ENCODE peak calls at places on chromosomes 12 and 14, in seven cellular contexts. M, Z, I, K, N, W and D are unnamed samples.

GRCh38 chr12:67428431-67428830 is 159.3 kb downstream of the CAND1 start:
- DNase-seq in N (no peak), M (no peak), I (no peak), Z (no peak), W (no peak), K (no peak), D (no peak)

GRCh38 chr14:94176808-94177207 is 2.7 kb downstream of the PPP4R4 start:
- DNase-seq in M (no peak), Z (no peak), I (no peak), W (no peak), K (no peak), N (no peak), D (no peak)

GRCh38 chr12:56565510-56566101 is 44.0 kb downstream of the RBMS2 start:
- DNase-seq in I (peak; percentile 60), N (peak; percentile 77), W (peak; percentile 80), K (peak; percentile 88), M (peak; percentile 67), Z (peak; percentile 66), D (peak; percentile 74)

GRCh38 chr12:14239935-14240872 is 125.3 kb upstream of the ATF7IP start:
- DNase-seq in N (no peak), M (peak; percentile 62), Z (no peak), K (no peak), W (no peak), I (peak; percentile 48), D (no peak)

GRCh38 chr12:118633071-118633470 is 256.7 kb downstream of the SUDS3 start:
- DNase-seq in Z (no peak), M (no peak), N (no peak), I (no peak), W (no peak), K (no peak), D (no peak)

GRCh38 chr12:120677765-120678473 is 9.0 kb upstream of the MLEC start:
- DNase-seq in Z (no peak), W (no peak), K (peak; percentile 18), M (no peak), I (peak; percentile 70), N (no peak), D (peak; percentile 55)

GRCh38 chr12:94813314-94813713 is 163.0 kb upstream of the TMCC3 start:
- DNase-seq in W (no peak), K (peak; percentile 12), Z (no peak), M (no peak), N (no peak), I (no peak), D (no peak)

GRCh38 chr14:61561144-61561543 is 134.2 kb upstream of the HIF1A start:
- DNase-seq in W (no peak), Z (no peak), N (no peak), M (no peak), I (no peak), K (peak; percentile 76), D (no peak)

GRCh38 chr12:105051981-105052380 is 32.3 kb downstream of the ALDH1L2 start:
- DNase-seq in N (no peak), M (no peak), W (no peak), K (no peak), Z (no peak), I (no peak), D (no peak)

GRCh38 chr14:101534198-101534597 is 27.1 kb upstream of the DIO3 start:
- DNase-seq in I (no peak), N (no peak), W (no peak), Z (no peak), M (no peak), K (no peak), D (no peak)

GRCh38 chr12:124940393-124941169 is 26.1 kb upstream of the UBC start:
- DNase-seq in M (peak; percentile 93), Z (peak; percentile 93), W (peak; percentile 95), K (peak; percentile 93), I (peak; percentile 78), N (peak; percentile 87), D (peak; percentile 94)

GRCh38 chr12:116319851-116320621 is 42.5 kb upstream of the MED13L start:
- DNase-seq in I (no peak), N (peak; percentile 64), W (peak; percentile 78), K (peak; percentile 89), M (no peak), Z (peak; percentile 86), D (peak; percentile 79)

GRCh38 chr12:110067531-110067930 is 19.2 kb upstream of the C12orf76 start:
- DNase-seq in N (no peak), K (no peak), W (peak; percentile 75), Z (no peak), I (no peak), M (no peak), D (no peak)
- TF ChIP-seq CTCF in N (no peak), K (no peak), W (no peak), Z (no peak), I (no peak), M (no peak), D (no peak)

GRCh38 chr14:92938235-92938875 is 15.4 kb downstream of the CHGA start:
- DNase-seq in N (no peak), M (no peak), K (no peak), W (no peak), I (no peak), Z (no peak), D (no peak)
- TF ChIP-seq CTCF in N (no peak), M (no peak), K (no peak), W (no peak), I (no peak), Z (no peak), D (no peak)

GRCh38 chr12:6369916-6370575 is 5.3 kb downstream of the SCNN1A start:
- DNase-seq in W (no peak), N (no peak), Z (no peak), K (peak; percentile 39), M (peak; percentile 37), I (no peak), D (no peak)

GRCh38 chr12:6373022-6373787 is 2.2 kb downstream of the SCNN1A start:
- DNase-seq in Z (no peak), K (no peak), I (no peak), W (no peak), M (peak; percentile 46), N (no peak), D (no peak)

GRCh38 chr12:6370576-6370935 is 4.8 kb downstream of the SCNN1A start:
- DNase-seq in Z (no peak), I (no peak), W (no peak), K (peak; percentile 27), N (no peak), M (no peak), D (no peak)

GRCh38 chr12:6372403-6373003 is 2.9 kb downstream of the SCNN1A start:
- DNase-seq in M (peak; percentile 76), Z (peak; percentile 58), N (no peak), K (peak; percentile 83), W (no peak), I (no peak), D (peak; percentile 24)

GRCh38 chr12:6370994-6371754 is 4.2 kb downstream of the SCNN1A start:
- DNase-seq in N (no peak), I (no peak), M (peak; percentile 66), Z (no peak), K (peak; percentile 79), W (no peak), D (peak; percentile 36)
- TF ChIP-seq CTCF in N (no peak), I (no peak), M (no peak), Z (no peak), K (peak; percentile 56), W (no peak), D (no peak)

GRCh38 chr12:39692258-39692853 is 72.8 kb upstream of the ABCD2 start:
- DNase-seq in Z (no peak), I (peak; percentile 36), N (no peak), K (peak; percentile 25), M (no peak), W (no peak), D (no peak)
- TF ChIP-seq CTCF in Z (no peak), I (no peak), N (no peak), K (peak; percentile 34), M (peak; percentile 18), W (peak; percentile 51), D (peak; percentile 70)

GRCh38 chr14:72683787-72684186 is 210.1 kb downstream of the DPF3 start:
- DNase-seq in I (no peak), W (no peak), N (no peak), M (no peak), Z (no peak), K (no peak), D (no peak)
- TF ChIP-seq CTCF in I (no peak), W (no peak), N (no peak), M (no peak), Z (no peak), K (no peak), D (no peak)

GRCh38 chr12:127125607-127126259 is 1141.2 kb upstream of the TMEM132C start:
- DNase-seq in Z (no peak), M (no peak), I (no peak), N (no peak), K (peak; percentile 85), W (no peak), D (peak; percentile 47)
- TF ChIP-seq CTCF in Z (no peak), M (no peak), I (no peak), N (no peak), K (no peak), W (no peak), D (no peak)

DNA sequence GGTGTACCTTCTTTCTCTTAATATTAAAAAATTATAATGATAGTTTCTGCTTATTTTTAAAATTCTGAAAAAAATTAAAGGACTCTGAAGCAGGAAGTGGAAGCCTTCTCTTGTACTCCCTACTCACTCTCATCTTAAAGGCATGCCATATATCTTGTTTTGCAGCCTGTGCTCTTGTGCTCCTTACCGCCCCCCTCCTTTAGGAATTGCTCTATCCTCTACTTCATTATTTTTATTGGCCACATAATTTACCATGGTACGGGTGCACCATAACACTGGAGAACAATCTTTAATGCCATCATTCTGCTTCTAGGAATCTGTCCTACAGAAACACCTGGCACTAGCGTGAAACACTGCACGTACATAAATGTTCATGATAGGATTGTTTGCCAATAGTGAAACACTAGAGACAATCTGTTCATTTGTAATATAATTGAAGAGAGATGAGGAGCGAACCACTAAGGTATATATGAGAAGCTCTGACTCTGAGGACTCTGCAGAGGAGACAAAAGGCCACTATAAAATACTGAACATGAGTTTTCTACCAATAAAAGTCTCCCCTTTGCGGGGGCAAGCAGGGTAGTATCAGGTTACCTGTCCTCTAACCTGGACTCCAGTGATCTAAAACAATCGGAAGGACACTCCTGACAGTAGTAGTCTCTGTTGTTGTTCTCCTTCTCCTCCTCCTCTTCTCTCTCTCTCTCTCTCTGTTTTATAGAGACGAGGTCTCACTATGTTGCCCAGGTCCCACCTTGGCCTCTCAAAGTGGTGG is 6.3 kb upstream of the NYNRIN start:
- DNase-seq in Z (no peak), K (peak; percentile 80), M (no peak), I (no peak), W (no peak), N (no peak), D (no peak)
- TF ChIP-seq CTCF in Z (no peak), K (peak; percentile 47), M (no peak), I (no peak), W (no peak), N (no peak), D (no peak)